ENCODE peak calls at places on chromosomes 12 and 14, in five cellular contexts. T is left lung, V is cardiac muscle cell, Q is adipocyte, A is prostate gland. F is an unnamed sample.
A peak's percentile ranks its signal among the peaks of the same experiment; 100 is the strongest.

GRCh38 chr12:24555730-24556129 is 393.2 kb downstream of the BCAT1 start:
- DNase-seq in T (no peak), V (no peak), Q (no peak), A (no peak), F (no peak)

GRCh38 chr12:94055528-94055927 is 92.8 kb upstream of the PLXNC1 start:
- DNase-seq in T (no peak), V (no peak), Q (no peak), A (no peak), F (no peak)

GRCh38 chr12:99658950-99659349 is 11.4 kb downstream of the GARIN6 start:
- DNase-seq in T (no peak), V (no peak), Q (peak; percentile 57), A (no peak), F (no peak)

GRCh38 chr14:96538097-96538496 is 35.9 kb downstream of the PAPOLA start:
- DNase-seq in T (no peak), V (no peak), Q (no peak), A (no peak), F (no peak)

GRCh38 chr14:74141703-74142102 is 56.9 kb downstream of the LIN52 start:
- DNase-seq in T (no peak), V (no peak), Q (peak; percentile 12), A (no peak), F (no peak)

GRCh38 chr12:24625103-24625502 is 323.8 kb downstream of the BCAT1 start:
- DNase-seq in T (no peak), V (no peak), Q (no peak), A (no peak), F (no peak)

GRCh38 chr12:82383930-82384513 is 25.7 kb downstream of the METTL25 start:
- DNase-seq in T (no peak), V (peak; percentile 29), Q (peak; percentile 58), A (no peak), F (no peak)

GRCh38 chr12:94430304-94430703 is 29.4 kb downstream of the CEP83 start:
- DNase-seq in T (no peak), V (no peak), Q (no peak), A (no peak), F (no peak)

GRCh38 chr14:70881549-70882174 is 25.6 kb upstream of the PCNX1 start:
- DNase-seq in T (no peak), V (no peak), Q (no peak), A (no peak), F (no peak)

GRCh38 chr12:94617101-94617500 is 33.3 kb downstream of the TMCC3 start:
- DNase-seq in T (no peak), V (no peak), Q (no peak), A (no peak), F (no peak)

GRCh38 chr12:14886271-14886670 is 617 bp upstream of the MGP start:
- DNase-seq in T (no peak), V (no peak), Q (peak; percentile 4), A (no peak), F (no peak)

GRCh38 chr12:124624823-124625222 is 57.4 kb upstream of the NCOR2 start:
- DNase-seq in T (no peak), V (no peak), Q (no peak), A (no peak), F (no peak)

GRCh38 chr14:87111141-87111540 is 881.8 kb downstream of the GALC start:
- DNase-seq in T (no peak), V (no peak), Q (no peak), A (no peak), F (no peak)

GRCh38 chr12:3202734-3203446 is 125.7 kb downstream of the TSPAN9 start:
- DNase-seq in T (no peak), V (peak; percentile 54), Q (peak; percentile 85), A (peak; percentile 30), F (peak; percentile 35)

GRCh38 chr14:91729756-91730155 is 2.1 kb downstream of the CATSPERB start:
- DNase-seq in T (no peak), V (no peak), Q (no peak), A (no peak), F (no peak)

GRCh38 chr14:67459336-67459735 is 29.2 kb downstream of the TMEM229B start:
- DNase-seq in T (no peak), V (no peak), Q (no peak), A (no peak), F (no peak)

GRCh38 chr14:29584992-29585391 is 342.7 kb downstream of the PRKD1 start:
- DNase-seq in T (peak; percentile 65), V (peak; percentile 83), Q (peak; percentile 94), A (peak; percentile 14), F (peak; percentile 56)

GRCh38 chr14:34023824-34024767 is 73.2 kb upstream of the EGLN3 start:
- DNase-seq in T (no peak), V (peak; percentile 12), Q (no peak), A (no peak), F (no peak)

GRCh38 chr14:104355949-104356737 is 217.8 kb downstream of the KIF26A start:
- DNase-seq in T (peak; percentile 25), V (no peak), Q (no peak), A (no peak), F (no peak)

GRCh38 chr12:27585739-27586265 is 61.8 kb downstream of the PPFIBP1 start:
- DNase-seq in T (no peak), V (no peak), Q (peak; percentile 29), A (no peak), F (no peak)

GRCh38 chr14:81519200-81519998 is 14.3 kb downstream of the SEL1L start:
- DNase-seq in T (no peak), V (no peak), Q (peak; percentile 13), A (no peak), F (no peak)

GRCh38 chr14:61192970-61193369 is 88.2 kb downstream of the TMEM30B start:
- DNase-seq in T (no peak), V (no peak), Q (peak; percentile 73), A (no peak), F (no peak)

GRCh38 chr12:122937622-122938091 is 28.6 kb downstream of the ABCB9 start:
- DNase-seq in T (no peak), V (no peak), Q (no peak), A (no peak), F (peak; percentile 51)

GRCh38 chr12:80679346-80680131 is 27.9 kb upstream of the MYF6 start:
- DNase-seq in T (no peak), V (no peak), Q (no peak), A (no peak), F (no peak)

GRCh38 chr14:90698379-90698869 is 117.8 kb downstream of the TTC7B start:
- DNase-seq in T (no peak), V (no peak), Q (peak; percentile 68), A (no peak), F (peak; percentile 77)

GRCh38 chr12:93085383-93086287 is 156.5 kb upstream of the EEA1 start:
- DNase-seq in T (no peak), V (no peak), Q (no peak), A (peak; percentile 29), F (no peak)

GRCh38 chr14:90607141-90607540 is 209.1 kb downstream of the TTC7B start:
- DNase-seq in T (no peak), V (no peak), Q (no peak), A (no peak), F (peak; percentile 23)

GRCh38 chr14:31300296-31300695 is 92.7 kb upstream of the HECTD1 start:
- DNase-seq in T (no peak), V (no peak), Q (no peak), A (no peak), F (no peak)

GRCh38 chr14:102770147-102770909 is 6.9 kb upstream of the TRAF3 start:
- DNase-seq in T (no peak), V (no peak), Q (no peak), A (no peak), F (no peak)

GRCh38 chr12:14775652-14776020 is 27.6 kb downstream of the WBP11 start:
- DNase-seq in T (no peak), V (no peak), Q (peak; percentile 83), A (no peak), F (no peak)

DNA sequence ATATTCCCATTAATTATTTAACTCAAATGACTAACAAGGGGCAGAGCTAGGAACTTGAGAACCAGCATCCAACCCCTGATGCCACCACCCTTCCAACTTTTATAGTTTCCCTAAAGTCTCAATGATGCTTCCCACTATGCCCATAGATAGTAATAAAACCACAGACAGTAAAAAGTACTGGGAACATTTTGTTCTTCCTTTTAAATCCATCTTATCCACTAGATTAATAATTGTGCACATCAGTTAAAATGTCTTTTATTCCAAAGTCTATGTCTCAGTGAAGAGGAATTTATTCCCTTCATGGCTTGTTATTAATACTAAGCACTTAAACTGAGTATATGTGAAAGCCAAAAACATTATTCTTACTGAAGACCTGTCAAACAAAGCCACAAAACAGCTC is 45.8 kb downstream of the SINHCAF start:
- DNase-seq in T (no peak), V (no peak), Q (no peak), A (no peak), F (no peak)
- H3K36me3 ChIP-seq in T (peaks cover 56% of the 10 kb centered on the region), V (peaks cover 32% of the 10 kb centered on the region), Q (peaks cover 9% of the 10 kb centered on the region), A (no peaks in the 10 kb centered on the region), F (peaks cover 39% of the 10 kb centered on the region)

DNA sequence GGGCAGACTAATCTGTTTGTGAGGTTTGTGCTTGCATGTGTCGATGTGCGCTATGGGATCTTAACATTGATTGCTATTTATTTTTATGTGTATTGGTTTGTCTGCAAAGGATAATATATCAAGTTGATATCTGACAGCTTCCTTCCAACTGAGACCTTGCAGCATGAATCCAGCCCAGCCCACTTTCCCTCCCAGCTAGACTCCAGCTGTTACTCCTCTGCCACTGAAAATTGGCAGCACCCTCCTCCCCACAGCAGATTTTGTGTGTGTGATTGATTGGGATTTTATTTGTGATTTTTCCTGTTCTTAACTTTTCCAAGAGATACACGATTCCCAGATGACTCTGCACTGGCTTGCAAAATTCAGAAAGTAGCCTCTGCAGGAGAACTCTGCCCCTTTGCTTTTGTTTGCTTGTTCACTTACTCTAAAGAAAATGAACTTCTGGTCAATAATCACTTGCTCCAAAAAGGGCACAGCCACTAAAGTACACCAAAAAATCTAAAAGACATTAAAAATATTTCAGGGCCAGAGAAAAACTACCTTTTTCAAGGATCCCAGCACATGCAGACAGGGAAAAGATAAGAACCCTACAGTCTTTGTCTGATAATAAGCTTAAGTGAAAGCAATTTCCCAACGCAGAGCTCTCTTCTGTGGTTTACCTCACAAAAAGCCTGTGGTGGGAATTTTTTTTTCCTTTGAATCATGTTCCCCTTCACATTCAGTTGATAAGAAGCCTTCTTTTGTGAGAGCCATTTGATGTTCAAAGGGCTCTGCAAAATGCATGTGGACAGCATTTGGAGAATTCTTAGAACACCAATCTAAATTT is 222.0 kb downstream of the RPS29 start:
- DNase-seq in T (no peak), V (peak; percentile 67), Q (no peak), A (no peak), F (no peak)
- H3K27me3 ChIP-seq in T (no peaks in the 10 kb centered on the region), V (no peaks in the 10 kb centered on the region), Q (no peaks in the 10 kb centered on the region), A (no peaks in the 10 kb centered on the region), F (no peaks in the 10 kb centered on the region)

GRCh38 chr12:49673446-49674317 is 33.5 kb downstream of the FMNL3 start:
- DNase-seq in T (peak; percentile 90), V (peak; percentile 89), Q (peak; percentile 98), A (peak; percentile 86), F (peak; percentile 98)
- H3K4me3 ChIP-seq in T (no peak overlapping the region), V (no peak overlapping the region), Q (peak overlapping the region; percentile 46), A (no peak overlapping the region), F (no peak overlapping the region)

GRCh38 chr12:120170631-120171030 is 23.9 kb downstream of the GCN1 start:
- DNase-seq in T (no peak), V (no peak), Q (no peak), A (no peak), F (no peak)

GRCh38 chr12:120175537-120175936 is 19.0 kb downstream of the GCN1 start:
- DNase-seq in T (no peak), V (no peak), Q (no peak), A (no peak), F (no peak)

GRCh38 chr12:120172053-120172452 is 22.5 kb downstream of the GCN1 start:
- DNase-seq in T (no peak), V (no peak), Q (no peak), A (no peak), F (no peak)

GRCh38 chr12:120169946-120170345 is 24.6 kb downstream of the GCN1 start:
- DNase-seq in T (no peak), V (no peak), Q (no peak), A (no peak), F (no peak)

GRCh38 chr12:120175062-120175461 is 19.5 kb downstream of the GCN1 start:
- DNase-seq in T (no peak), V (no peak), Q (no peak), A (no peak), F (no peak)
- H3K36me3 ChIP-seq in T (peaks cover 100% of the 10 kb centered on the region), V (peaks cover 63% of the 10 kb centered on the region), Q (peaks cover 96% of the 10 kb centered on the region), A (peaks cover 21% of the 10 kb centered on the region), F (peaks cover 81% of the 10 kb centered on the region)

F was measured in MG63.